ENCODE peak calls at places on chromosomes 11 and 22, in ten cellular contexts. P, U, Q, T, N, G, H, R, W and Y are unnamed samples.
A peak's percentile ranks its signal among the peaks of the same experiment; 100 is the strongest.

GRCh38 chr11:118679483-118679882 is at the start of gene TREH:
- ATAC-seq in U (no peak), W (no peak), P (no peak), H (no peak), Q (no peak), G (no peak), R (peak; percentile 11), T (no peak), N (peak; percentile 80), Y (no peak)

GRCh38 chr11:28606930-28607329 is 498.7 kb downstream of the METTL15 start:
- ATAC-seq in P (no peak), R (no peak), W (no peak), H (no peak), Q (peak; percentile 76), T (no peak), N (no peak), G (no peak), U (peak; percentile 34), Y (no peak)

GRCh38 chr11:130705670-130706421 is 210.4 kb downstream of the SNX19 start:
- ATAC-seq in W (no peak), Q (no peak), P (no peak), N (no peak), H (peak; percentile 92), R (no peak), U (no peak), G (no peak), T (no peak), Y (no peak)

GRCh38 chr11:115959098-115959497 is 454.9 kb upstream of the CADM1 start:
- ATAC-seq in H (no peak), T (no peak), P (no peak), R (no peak), U (no peak), N (peak; percentile 80), W (no peak), G (no peak), Q (no peak), Y (no peak)

GRCh38 chr11:86447763-86448480 is 73.2 kb downstream of the CCDC81 start:
- ATAC-seq in U (no peak), N (no peak), H (no peak), G (peak; percentile 64), R (peak; percentile 83), P (no peak), Q (no peak), W (peak; percentile 91), T (peak; percentile 80), Y (peak; percentile 73)

GRCh38 chr11:95520765-95521542 is 268.6 kb downstream of the FAM76B start:
- ATAC-seq in P (no peak), R (no peak), W (no peak), Q (peak; percentile 65), H (no peak), G (no peak), N (no peak), U (no peak), T (no peak), Y (no peak)

GRCh38 chr11:64970731-64971151 is 1.2 kb downstream of the MAJIN start:
- ATAC-seq in T (peak; percentile 83), U (no peak), W (no peak), P (no peak), H (no peak), R (peak; percentile 82), N (no peak), Q (peak; percentile 81), G (peak; percentile 78), Y (peak; percentile 85)

GRCh38 chr11:80028998-80029397 is 588.2 kb upstream of the TENM4 start:
- ATAC-seq in H (no peak), P (no peak), W (no peak), Q (no peak), U (no peak), N (no peak), R (no peak), G (no peak), T (no peak), Y (no peak)

GRCh38 chr22:30436196-30436595 is 10.6 kb downstream of the MTFP1 start:
- ATAC-seq in T (peak; percentile 15), N (no peak), R (no peak), U (no peak), W (peak; percentile 6), P (no peak), H (no peak), Q (no peak), G (no peak), Y (no peak)